ENCODE peak calls at places on chromosomes 7 and 10, in five cellular contexts. K, A, Z, P and O are unnamed samples.

GRCh38 chr10:63523015-63523414 is 1.8 kb downstream of the REEP3 start:
- DNase-seq in A (no peak), K (no peak), Z (no peak), P (no peak), O (no peak)

GRCh38 chr7:41189866-41190265 is 513.0 kb downstream of the INHBA start:
- DNase-seq in A (peak), Z (no peak), P (no peak), K (no peak), O (no peak)

GRCh38 chr10:114694735-114695134 is 36.7 kb upstream of the ABLIM1 start:
- DNase-seq in P (no peak), K (peak), A (peak), Z (no peak), O (no peak)

GRCh38 chr10:104247513-104248146 is 7.1 kb upstream of the GSTO1 start:
- DNase-seq in Z (no peak), K (no peak), A (no peak), P (no peak), O (no peak)

GRCh38 chr7:74174606-74175082 is 488 bp downstream of the EIF4H start:
- DNase-seq in P (peak), Z (peak), K (peak), A (no peak), O (peak)

GRCh38 chr7:42489299-42489698 is 252.3 kb upstream of the GLI3 start:
- DNase-seq in K (no peak), P (no peak), A (no peak), Z (no peak), O (no peak)

GRCh38 chr10:63258920-63259678 is 126.0 kb downstream of the NRBF2 start:
- DNase-seq in Z (no peak), P (no peak), A (no peak), K (no peak), O (no peak)

GRCh38 chr10:32957341-32958084 is 517 bp downstream of the ITGB1 start:
- DNase-seq in A (no peak), K (peak), P (peak), Z (peak), O (peak)